ENCODE peak calls at places on chromosome 19, in five cellular contexts. T is breast epithelium, Z is left ventricle myocardium inferior, O is cardiac muscle cell, B is endodermal cell. C is an unnamed sample.

GRCh38 chr19:35439921-35440320 is 8.1 kb upstream of the FFAR2 start:
- DNase-seq in T (no peak), Z (no peak), O (no peak), B (no peak), C (no peak)

GRCh38 chr19:23766951-23767350 is 8.3 kb upstream of the ZNF681 start:
- DNase-seq in T (no peak), Z (no peak), O (no peak), B (no peak), C (peak; percentile 41)

GRCh38 chr19:19262190-19263057 is 10.7 kb downstream of the TM6SF2 start:
- DNase-seq in T (no peak), Z (no peak), O (no peak), B (peak; percentile 78), C (no peak)

GRCh38 chr19:1482361-1483066 is 3.5 kb upstream of the C19orf25 start:
- DNase-seq in T (no peak), Z (no peak), O (no peak), B (no peak), C (no peak)

GRCh38 chr19:44955500-44956439 is 590 bp downstream of the CLPTM1 start:
- DNase-seq in T (no peak), Z (no peak), O (no peak), B (no peak), C (no peak)

GRCh38 chr19:20078696-20079095 is 896 bp downstream of the ZNF90 start:
- DNase-seq in T (no peak), Z (peak; percentile 18), O (peak; percentile 74), B (peak; percentile 75), C (peak; percentile 65)

GRCh38 chr19:58356971-58357797 is 3.9 kb upstream of the A1BG start:
- DNase-seq in T (no peak), Z (no peak), O (peak; percentile 53), B (peak; percentile 55), C (no peak)

GRCh38 chr19:45526143-45526542 is 18.9 kb downstream of the VASP start:
- DNase-seq in T (no peak), Z (peak; percentile 61), O (peak; percentile 70), B (peak; percentile 94), C (no peak)

GRCh38 chr19:9671654-9672053 is 3.2 kb downstream of the ZNF562 start:
- DNase-seq in T (no peak), Z (no peak), O (no peak), B (no peak), C (no peak)

GRCh38 chr19:41795031-41795461 is 1.3 kb upstream of the CEACAM3 start:
- DNase-seq in T (no peak), Z (no peak), O (peak; percentile 41), B (peak; percentile 86), C (no peak)

GRCh38 chr19:5250127-5250659 is 90.4 kb downstream of the PTPRS start:
- DNase-seq in T (no peak), Z (peak; percentile 75), O (no peak), B (no peak), C (peak; percentile 34)

GRCh38 chr19:3178973-3179738 is 587 bp downstream of the S1PR4 start:
- DNase-seq in T (no peak), Z (no peak), O (no peak), B (peak; percentile 59), C (no peak)

GRCh38 chr19:10863107-10863700 is 8.1 kb upstream of the CARM1 start:
- DNase-seq in T (peak; percentile 76), Z (no peak), O (peak; percentile 38), B (peak; percentile 64), C (peak; percentile 55)

GRCh38 chr19:32651729-32652140 is 23.2 kb downstream of the ANKRD27 start:
- DNase-seq in T (no peak), Z (peak; percentile 55), O (peak; percentile 34), B (peak; percentile 91), C (no peak)

GRCh38 chr19:15812059-15812722 is 3.3 kb downstream of the OR10H1 start:
- DNase-seq in T (no peak), Z (no peak), O (no peak), B (no peak), C (no peak)

GRCh38 chr19:45146716-45147337 is 14.0 kb downstream of the NKPD1 start:
- DNase-seq in T (no peak), Z (no peak), O (no peak), B (no peak), C (no peak)

GRCh38 chr19:17234911-17235617 is 9.0 kb downstream of the OCEL1 start:
- DNase-seq in T (no peak), Z (peak; percentile 47), O (peak; percentile 48), B (peak; percentile 90), C (no peak)

GRCh38 chr19:6067975-6068374 is 42.3 kb downstream of the RFX2 start:
- DNase-seq in T (no peak), Z (no peak), O (no peak), B (no peak), C (peak; percentile 50)

GRCh38 chr19:50315773-50316448 is 13.3 kb downstream of the KCNC3 start:
- DNase-seq in T (no peak), Z (no peak), O (no peak), B (peak; percentile 92), C (no peak)

GRCh38 chr19:45442927-45443461 is 19.3 kb upstream of the ERCC1 start:
- DNase-seq in T (no peak), Z (peak; percentile 46), O (peak; percentile 48), B (peak; percentile 87), C (peak; percentile 89)

GRCh38 chr19:4650159-4650558 is 10.8 kb downstream of the TNFAIP8L1 start:
- DNase-seq in T (no peak), Z (no peak), O (no peak), B (no peak), C (no peak)

GRCh38 chr19:28961772-28962500 is 251.0 kb downstream of the UQCRFS1 start:
- DNase-seq in T (no peak), Z (no peak), O (peak; percentile 75), B (no peak), C (no peak)

GRCh38 chr19:41861098-41861768 is 1.2 kb downstream of the RPS19 start:
- DNase-seq in T (no peak), Z (no peak), O (no peak), B (no peak), C (no peak)

GRCh38 chr19:36674201-36674600 is 7.6 kb upstream of the ZNF461 start:
- DNase-seq in T (no peak), Z (no peak), O (no peak), B (no peak), C (no peak)

DNA sequence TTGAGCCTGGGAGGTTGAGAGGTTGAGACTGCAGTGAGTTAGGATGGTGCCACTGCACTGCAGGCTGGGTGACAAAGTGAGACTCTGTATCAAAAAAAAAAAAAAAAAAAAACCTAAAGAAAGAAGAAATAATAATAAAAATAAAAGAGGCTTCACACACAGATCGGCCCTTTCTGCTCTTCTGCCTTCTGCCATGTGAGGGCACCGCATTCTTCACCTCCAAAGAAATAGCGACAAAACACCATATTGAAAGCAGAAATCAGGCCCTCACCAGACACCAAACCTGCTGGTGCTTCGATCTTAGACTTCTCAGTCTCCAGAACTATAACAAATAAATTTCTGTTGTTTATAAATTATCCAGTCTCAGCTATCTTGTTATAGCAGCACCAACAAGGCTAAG is 3.0 kb downstream of the ZNF649 start:
- DNase-seq in T (no peak), Z (no peak), O (no peak), B (no peak), C (no peak)
- H3K36me3 ChIP-seq in T (peaks cover 11% of the 10 kb centered on the region), Z (peaks cover 50% of the 10 kb centered on the region), O (peaks cover 28% of the 10 kb centered on the region), B (peaks cover 60% of the 10 kb centered on the region), C (peaks cover 42% of the 10 kb centered on the region)

DNA sequence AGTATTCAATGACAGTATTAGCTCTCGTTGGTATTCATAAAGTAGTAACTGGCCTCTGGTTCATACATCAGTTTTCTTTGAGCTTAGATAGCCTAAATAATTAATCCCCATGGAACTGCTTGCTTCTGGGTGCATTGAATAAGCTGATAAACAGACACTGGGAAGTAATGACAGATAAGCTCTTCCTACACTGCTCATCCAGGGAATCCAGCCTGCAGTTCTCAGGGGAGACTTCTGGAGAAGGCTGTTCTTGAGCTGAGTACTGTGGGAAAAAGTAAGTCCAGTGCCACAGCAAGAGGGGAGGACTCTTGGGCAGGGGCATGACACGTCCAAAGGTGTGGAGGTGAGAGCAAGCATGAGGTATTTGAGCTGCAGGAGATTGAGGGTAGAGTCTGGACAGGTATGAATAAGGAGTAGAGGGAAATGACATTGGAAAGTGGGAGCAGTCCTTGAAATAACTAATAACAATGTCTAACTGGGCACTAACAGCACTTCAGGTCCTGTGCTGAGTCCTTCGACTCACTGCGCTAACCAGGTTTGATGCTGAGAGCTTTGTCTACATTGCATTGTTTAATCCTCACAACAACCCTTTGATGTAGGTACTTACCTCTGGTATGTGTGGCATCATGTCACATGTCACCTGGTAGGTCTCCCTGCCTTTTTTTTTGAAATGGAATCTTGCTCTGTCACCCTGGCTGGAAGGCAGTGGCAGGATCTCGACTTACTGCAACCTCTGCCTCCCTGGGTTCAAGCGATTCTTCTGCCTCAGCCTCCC is 7.2 kb downstream of the GARRE1 start:
- DNase-seq in T (no peak), Z (no peak), O (no peak), B (no peak), C (no peak)
- H3K36me3 ChIP-seq in T (no peaks in the 10 kb centered on the region), Z (peaks cover 5% of the 10 kb centered on the region), O (no peaks in the 10 kb centered on the region), B (no peaks in the 10 kb centered on the region), C (no peaks in the 10 kb centered on the region)

GRCh38 chr19:13762635-13763235 is 1.6 kb upstream of the MRI1 start:
- DNase-seq in T (no peak), Z (no peak), O (no peak), B (no peak), C (no peak)

GRCh38 chr19:13758795-13759194 is 5.5 kb upstream of the MRI1 start:
- DNase-seq in T (no peak), Z (no peak), O (no peak), B (no peak), C (no peak)

GRCh38 chr19:13763300-13763699 is 1.0 kb upstream of the MRI1 start:
- DNase-seq in T (no peak), Z (no peak), O (no peak), B (no peak), C (no peak)

GRCh38 chr19:13764101-13764807 is at the start of gene MRI1:
- DNase-seq in T (peak; percentile 77), Z (peak; percentile 84), O (peak; percentile 82), B (peak; percentile 83), C (no peak)

DNA sequence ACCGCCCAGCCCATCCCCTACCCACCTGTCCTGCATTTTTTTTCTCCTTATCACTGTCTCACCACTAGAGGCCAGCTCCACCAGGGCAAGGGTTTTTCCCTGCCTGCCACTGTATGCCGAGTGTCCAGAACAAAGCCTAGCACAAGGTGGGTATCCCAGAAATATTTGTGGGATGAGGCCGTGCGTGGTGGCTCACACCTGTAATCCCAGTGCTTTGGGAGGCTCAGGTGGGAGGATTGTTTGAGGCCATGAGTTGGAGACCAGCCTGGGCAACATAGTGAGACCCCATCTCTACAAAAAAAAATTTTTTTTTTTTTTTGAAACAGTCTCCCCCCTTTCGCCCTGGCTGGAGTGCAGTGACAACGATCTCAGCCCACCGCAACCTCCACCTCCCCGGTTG is 2.9 kb upstream of the MRI1 start:
- DNase-seq in T (no peak), Z (no peak), O (no peak), B (no peak), C (no peak)
- H3K36me3 ChIP-seq in T (peaks cover 16% of the 10 kb centered on the region), Z (peaks cover 70% of the 10 kb centered on the region), O (peaks cover 36% of the 10 kb centered on the region), B (peaks cover 54% of the 10 kb centered on the region), C (peaks cover 70% of the 10 kb centered on the region)

GRCh38 chr19:56156768-56157167 is 15.7 kb downstream of the ZNF444 start:
- DNase-seq in T (no peak), Z (peak; percentile 38), O (no peak), B (no peak), C (no peak)

GRCh38 chr19:56152644-56153043 is 11.6 kb downstream of the ZNF444 start:
- DNase-seq in T (no peak), Z (no peak), O (no peak), B (no peak), C (no peak)

GRCh38 chr19:56158170-56158757 is 17.2 kb downstream of the ZNF444 start:
- DNase-seq in T (no peak), Z (no peak), O (no peak), B (no peak), C (no peak)

GRCh38 chr19:56153507-56153906 is 12.4 kb downstream of the ZNF444 start:
- DNase-seq in T (no peak), Z (no peak), O (no peak), B (peak; percentile 88), C (no peak)

GRCh38 chr19:56155124-56155687 is 14.1 kb downstream of the ZNF444 start:
- DNase-seq in T (no peak), Z (no peak), O (peak; percentile 11), B (peak; percentile 89), C (no peak)
- H3K36me3 ChIP-seq in T (peaks cover 5% of the 10 kb centered on the region), Z (peaks cover 33% of the 10 kb centered on the region), O (no peaks in the 10 kb centered on the region), B (peaks cover 27% of the 10 kb centered on the region), C (peaks cover 64% of the 10 kb centered on the region)